ENCODE peak calls at places on chromosomes 4 and X, in five cellular contexts. One of them, this sample, is unnamed.

GRCh38 chrX:36684053-36684452 is 324.1 kb upstream of the FAM47C start:
- DNase-seq in HepG2: no peak
- DNase-seq in IMR-90: no peak
- DNase-seq in K562: no peak
- DNase-seq in A549: no peak
- DNase-seq in this sample: no peak

GRCh38 chrX:39688576-39689373 is 409.0 kb downstream of the BCOR start:
- DNase-seq in HepG2: peak
- DNase-seq in IMR-90: peak
- DNase-seq in K562: peak
- DNase-seq in A549: peak
- DNase-seq in this sample: no peak

GRCh38 chrX:41259516-41259915 is 74.4 kb upstream of the DDX3X start:
- DNase-seq in HepG2: peak
- DNase-seq in IMR-90: peak
- DNase-seq in K562: no peak
- DNase-seq in A549: no peak
- DNase-seq in this sample: no peak

GRCh38 chr4:181007751-181008150 is 1235.5 kb upstream of the TENM3 start:
- DNase-seq in HepG2: no peak
- DNase-seq in IMR-90: no peak
- DNase-seq in K562: no peak
- DNase-seq in A549: no peak
- DNase-seq in this sample: no peak

GRCh38 chr4:105572296-105572695 is 19.9 kb downstream of the ARHGEF38 start:
- DNase-seq in HepG2: no peak
- DNase-seq in IMR-90: no peak
- DNase-seq in K562: no peak
- DNase-seq in A549: no peak
- DNase-seq in this sample: no peak

GRCh38 chr4:97587912-97588311 is 555.4 kb downstream of the STPG2 start:
- DNase-seq in HepG2: no peak
- DNase-seq in IMR-90: no peak
- DNase-seq in K562: no peak
- DNase-seq in A549: no peak
- DNase-seq in this sample: no peak

GRCh38 chrX:129145898-129146297 is 377.4 kb downstream of the SMARCA1 start:
- DNase-seq in HepG2: peak
- DNase-seq in IMR-90: no peak
- DNase-seq in K562: no peak
- DNase-seq in A549: no peak
- DNase-seq in this sample: no peak

GRCh38 chr4:173498023-173498422 is 32.0 kb downstream of the HAND2 start:
- DNase-seq in HepG2: no peak
- DNase-seq in IMR-90: no peak
- DNase-seq in K562: no peak
- DNase-seq in A549: no peak
- DNase-seq in this sample: no peak

GRCh38 chr4:4663028-4663427 is 121.2 kb upstream of the STX18 start:
- DNase-seq in HepG2: no peak
- DNase-seq in IMR-90: peak
- DNase-seq in K562: no peak
- DNase-seq in A549: no peak
- DNase-seq in this sample: no peak

GRCh38 chr4:172975651-172976229 is 192.9 kb upstream of the GALNT7 start:
- DNase-seq in HepG2: no peak
- DNase-seq in IMR-90: no peak
- DNase-seq in K562: peak
- DNase-seq in A549: no peak
- DNase-seq in this sample: no peak

DNA sequence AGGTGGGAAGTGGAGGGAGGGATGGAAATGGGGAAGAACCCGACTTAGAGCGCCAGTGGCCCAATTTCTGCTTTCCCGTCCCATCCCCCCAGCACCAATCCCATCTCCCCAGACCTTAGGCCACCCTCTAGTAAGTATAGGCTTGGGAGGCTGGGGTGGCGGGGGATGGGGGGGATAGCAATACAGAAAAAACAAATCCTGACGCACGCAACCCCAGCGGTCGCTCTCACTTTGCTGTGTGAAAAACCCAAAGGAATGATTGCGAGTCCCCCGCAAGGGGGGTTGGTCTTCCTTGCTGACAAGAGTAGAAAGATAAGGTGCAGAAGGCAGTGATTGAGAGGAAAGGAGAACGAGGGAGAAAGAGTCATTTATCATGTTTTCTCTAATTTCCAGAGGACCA is 854 bp downstream of the CPE start:
- DNase-seq in HepG2: peak
- DNase-seq in IMR-90: no peak
- DNase-seq in K562: no peak
- DNase-seq in A549: no peak
- DNase-seq in this sample: peak
- TF ChIP-seq MAFK in HepG2: no peak
- TF ChIP-seq MAFK in IMR-90: no peak
- TF ChIP-seq MAFK in K562: no peak
- TF ChIP-seq MAFK in A549: no peak
- TF ChIP-seq MAFK in this sample: no peak

GRCh38 chr4:74415602-74416300 is 29.2 kb upstream of the AREG start:
- DNase-seq in HepG2: no peak
- DNase-seq in IMR-90: peak
- DNase-seq in K562: no peak
- DNase-seq in A549: no peak
- DNase-seq in this sample: no peak

GRCh38 chr4:74420863-74421262 is 24.1 kb upstream of the AREG start:
- DNase-seq in HepG2: no peak
- DNase-seq in IMR-90: no peak
- DNase-seq in K562: no peak
- DNase-seq in A549: no peak
- DNase-seq in this sample: no peak

GRCh38 chr4:74413265-74413664 is 31.7 kb upstream of the AREG start:
- DNase-seq in HepG2: no peak
- DNase-seq in IMR-90: no peak
- DNase-seq in K562: no peak
- DNase-seq in A549: no peak
- DNase-seq in this sample: no peak

GRCh38 chr4:74414149-74414809 is 30.7 kb upstream of the AREG start:
- DNase-seq in HepG2: no peak
- DNase-seq in IMR-90: no peak
- DNase-seq in K562: no peak
- DNase-seq in A549: no peak
- DNase-seq in this sample: no peak

DNA sequence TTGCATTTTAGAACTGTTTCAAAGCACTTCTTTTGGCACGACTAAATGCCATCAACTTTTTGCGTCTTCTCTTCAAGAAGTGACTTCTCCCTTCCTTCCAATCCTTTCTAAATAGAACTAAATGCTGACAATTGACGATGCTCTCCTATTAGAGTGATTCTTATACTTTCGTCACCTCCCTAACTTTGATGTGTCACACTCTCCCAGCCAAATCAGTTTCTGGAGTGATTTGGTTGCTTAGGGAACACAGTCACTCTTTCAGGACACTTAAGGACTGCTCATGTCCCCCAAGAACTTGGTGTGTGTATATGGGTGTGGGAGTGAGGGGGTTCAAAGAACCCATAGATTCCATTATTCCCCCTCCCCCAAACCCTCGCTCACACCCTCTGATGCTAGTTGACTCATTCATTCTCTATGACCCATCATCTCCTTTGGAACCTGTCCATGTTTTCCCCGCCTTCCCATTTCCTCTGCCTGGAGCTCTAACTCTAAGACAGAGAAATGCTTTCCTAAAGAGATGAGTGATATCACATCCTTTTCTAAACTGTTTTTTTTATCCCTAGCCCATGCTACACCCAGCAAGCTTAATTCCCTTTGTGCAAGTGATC is 26.8 kb upstream of the AREG start:
- DNase-seq in HepG2: no peak
- DNase-seq in IMR-90: peak
- DNase-seq in K562: no peak
- DNase-seq in A549: peak
- DNase-seq in this sample: no peak
- TF ChIP-seq MAFK in HepG2: no peak
- TF ChIP-seq MAFK in IMR-90: no peak
- TF ChIP-seq MAFK in K562: no peak
- TF ChIP-seq MAFK in A549: no peak
- TF ChIP-seq MAFK in this sample: no peak

DNA sequence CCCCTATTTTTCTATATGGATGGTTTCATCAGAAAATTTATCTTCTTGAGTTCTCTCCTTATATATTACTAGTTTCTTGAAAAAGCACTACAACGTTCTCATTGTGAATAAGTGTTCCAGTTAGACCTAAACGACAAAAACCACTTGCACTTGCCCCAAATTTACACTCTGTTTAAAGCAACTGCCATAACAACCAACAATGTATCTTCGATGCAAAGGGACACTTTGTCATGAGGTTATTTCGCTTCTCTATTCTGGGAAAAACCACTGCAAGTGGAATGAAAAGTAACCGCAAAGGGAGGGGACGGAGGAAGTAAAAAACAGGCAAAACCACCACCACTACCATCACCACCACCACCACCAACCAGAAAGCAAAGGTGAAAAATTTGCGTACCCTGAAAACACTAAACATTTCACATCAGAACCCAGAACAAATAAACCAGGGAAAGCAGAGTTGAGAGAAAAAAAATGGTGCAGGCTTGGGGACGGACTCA is 1.2 kb upstream of the N4BP2 start:
- DNase-seq in HepG2: peak
- DNase-seq in IMR-90: no peak
- DNase-seq in K562: no peak
- DNase-seq in A549: no peak
- DNase-seq in this sample: no peak
- TF ChIP-seq MAFK in HepG2: no peak
- TF ChIP-seq MAFK in IMR-90: no peak
- TF ChIP-seq MAFK in K562: no peak
- TF ChIP-seq MAFK in A549: no peak
- TF ChIP-seq MAFK in this sample: no peak

GRCh38 chrX:102835504-102836146 is 101.4 kb upstream of the RAB40AL start:
- DNase-seq in HepG2: peak
- DNase-seq in IMR-90: peak
- DNase-seq in K562: peak
- DNase-seq in A549: no peak
- DNase-seq in this sample: no peak
- TF ChIP-seq MAFK in HepG2: no peak
- TF ChIP-seq MAFK in IMR-90: no peak
- TF ChIP-seq MAFK in K562: no peak
- TF ChIP-seq MAFK in A549: no peak
- TF ChIP-seq MAFK in this sample: no peak

DNA sequence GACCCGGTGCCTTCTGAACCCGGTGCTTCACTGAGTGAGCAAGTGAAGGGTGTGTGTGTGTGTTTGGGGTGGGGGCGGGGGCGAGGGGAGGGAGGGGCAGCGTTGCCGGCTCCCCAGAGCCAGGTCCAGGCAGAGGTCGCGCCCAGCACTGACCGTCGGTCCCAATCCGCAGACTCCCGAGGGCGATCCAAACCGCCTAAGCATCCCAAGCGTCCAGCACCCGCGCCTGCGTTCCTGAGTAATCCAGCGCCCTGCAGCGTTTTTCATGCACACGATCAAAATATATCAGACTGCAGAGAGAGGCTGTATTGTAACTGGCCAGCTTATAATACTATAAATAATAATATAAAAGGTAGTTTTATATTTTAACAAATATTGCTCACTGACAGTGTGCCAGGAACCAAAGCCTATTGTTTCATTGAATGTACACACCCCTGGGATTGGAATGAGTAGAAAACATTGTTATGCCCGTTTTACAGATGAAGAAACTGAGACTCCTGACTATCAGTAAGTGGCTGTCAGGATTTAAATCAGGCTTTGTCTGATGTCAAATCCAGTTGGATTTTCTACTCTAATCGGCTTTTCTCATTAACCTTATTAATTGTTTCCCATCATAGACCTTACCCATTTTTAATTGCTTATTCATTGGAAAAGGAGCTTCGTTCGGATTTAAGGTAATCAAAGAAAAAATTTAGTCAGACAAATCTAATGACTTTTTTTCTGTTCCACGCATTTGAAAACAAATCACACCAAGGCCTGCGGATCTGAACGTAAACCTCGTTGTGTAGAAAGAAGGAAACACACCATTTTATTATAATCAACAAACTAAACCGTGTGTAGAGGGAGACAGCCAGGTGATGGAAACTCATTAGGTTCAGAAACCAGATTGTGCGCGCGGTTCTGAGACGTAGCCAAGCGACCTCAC is 4.0 kb upstream of the NKX3-2 start:
- DNase-seq in HepG2: no peak
- DNase-seq in IMR-90: no peak
- DNase-seq in K562: no peak
- DNase-seq in A549: no peak
- DNase-seq in this sample: no peak
- TF ChIP-seq MAFK in HepG2: no peak
- TF ChIP-seq MAFK in IMR-90: no peak
- TF ChIP-seq MAFK in K562: no peak
- TF ChIP-seq MAFK in A549: no peak
- TF ChIP-seq MAFK in this sample: no peak

GRCh38 chr4:1192091-1192492 is 19.7 kb upstream of the SPON2 start:
- DNase-seq in HepG2: no peak
- DNase-seq in IMR-90: peak
- DNase-seq in K562: no peak
- DNase-seq in A549: peak
- DNase-seq in this sample: no peak
- TF ChIP-seq MAFK in HepG2: no peak
- TF ChIP-seq MAFK in IMR-90: no peak
- TF ChIP-seq MAFK in K562: no peak
- TF ChIP-seq MAFK in A549: no peak
- TF ChIP-seq MAFK in this sample: no peak

GRCh38 chr4:102809190-102809589 is 18.2 kb downstream of the UBE2D3 start:
- DNase-seq in HepG2: no peak
- DNase-seq in IMR-90: no peak
- DNase-seq in K562: no peak
- DNase-seq in A549: no peak
- DNase-seq in this sample: no peak
- TF ChIP-seq MAFK in HepG2: no peak
- TF ChIP-seq MAFK in IMR-90: no peak
- TF ChIP-seq MAFK in K562: no peak
- TF ChIP-seq MAFK in A549: no peak
- TF ChIP-seq MAFK in this sample: no peak

DNA sequence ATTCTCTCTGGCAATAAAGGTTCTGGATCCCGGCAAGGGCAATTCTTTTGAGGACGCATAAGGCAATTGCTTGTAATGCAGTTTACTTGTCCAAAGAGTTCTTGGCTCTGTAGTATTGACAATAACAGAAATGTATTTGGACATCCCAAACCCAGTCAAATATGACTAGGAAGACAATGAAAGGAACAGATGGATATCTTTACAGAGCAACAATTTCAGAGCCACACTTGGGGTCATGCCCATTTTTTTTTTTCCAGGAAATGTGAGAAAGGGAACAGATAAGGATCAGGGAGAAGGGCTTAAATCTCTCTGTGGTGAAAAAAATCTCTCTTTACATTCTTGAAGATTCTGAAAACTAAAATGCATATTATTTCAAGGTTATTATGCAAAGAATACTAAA is 12.1 kb downstream of the GK2 start:
- DNase-seq in HepG2: no peak
- DNase-seq in IMR-90: no peak
- DNase-seq in K562: no peak
- DNase-seq in A549: no peak
- DNase-seq in this sample: no peak
- TF ChIP-seq MAFK in HepG2: no peak
- TF ChIP-seq MAFK in IMR-90: no peak
- TF ChIP-seq MAFK in K562: no peak
- TF ChIP-seq MAFK in A549: no peak
- TF ChIP-seq MAFK in this sample: no peak